ENCODE peak calls at places on chromosomes 12 and 14, in five cellular contexts. S, C, K, A and J are unnamed samples.

GRCh38 chr14:67241416-67242362 is at the start of gene PALS1:
- DNase-seq in S (peak), C (peak), K (peak), A (no peak), J (no peak)

GRCh38 chr12:85835810-85836715 is at the start of gene RASSF9:
- DNase-seq in S (no peak), C (no peak), K (no peak), A (peak), J (no peak)

GRCh38 chr12:9367201-9367600 is 159.0 kb upstream of the PZP start:
- DNase-seq in S (no peak), C (no peak), K (no peak), A (no peak), J (no peak)

GRCh38 chr12:82625523-82625922 is 61.2 kb upstream of the TMTC2 start:
- DNase-seq in S (no peak), C (no peak), K (no peak), A (no peak), J (no peak)

GRCh38 chr12:2624543-2625266 is 170.1 kb upstream of the FKBP4 start:
- DNase-seq in S (no peak), C (peak), K (peak), A (no peak), J (no peak)

GRCh38 chr14:89185919-89186849 is 230.8 kb downstream of the FOXN3 start:
- DNase-seq in S (no peak), C (no peak), K (peak), A (no peak), J (no peak)

GRCh38 chr12:31325877-31326631 is at the start of gene SINHCAF:
- DNase-seq in S (peak), C (peak), K (peak), A (peak), J (peak)

GRCh38 chr14:35362911-35363374 is 41.6 kb downstream of the NFKBIA start:
- DNase-seq in S (no peak), C (no peak), K (no peak), A (no peak), J (no peak)

GRCh38 chr12:42893802-42894201 is 304.3 kb upstream of the PRICKLE1 start:
- DNase-seq in S (no peak), C (no peak), K (no peak), A (no peak), J (no peak)

GRCh38 chr12:124915249-124916236 is 1.1 kb upstream of the UBC start:
- DNase-seq in S (peak), C (no peak), K (no peak), A (peak), J (no peak)

GRCh38 chr12:71426030-71426570 is 13.5 kb upstream of the LGR5 start:
- DNase-seq in S (no peak), C (no peak), K (no peak), A (no peak), J (no peak)

GRCh38 chr12:58588771-58589170 is 331.5 kb downstream of the LRIG3 start:
- DNase-seq in S (no peak), C (no peak), K (no peak), A (no peak), J (no peak)

GRCh38 chr12:62347922-62348650 is 87.9 kb downstream of the USP15 start:
- DNase-seq in S (no peak), C (no peak), K (no peak), A (no peak), J (no peak)

GRCh38 chr14:99259327-99259726 is 12.7 kb downstream of the BCL11B start:
- DNase-seq in S (no peak), C (no peak), K (no peak), A (no peak), J (no peak)

GRCh38 chr14:65134651-65135579 is 32.6 kb upstream of the MAX start:
- DNase-seq in S (no peak), C (no peak), K (no peak), A (no peak), J (no peak)

GRCh38 chr14:105093426-105094192 is 28.4 kb upstream of the GPR132 start:
- DNase-seq in S (peak), C (peak), K (peak), A (no peak), J (peak)

GRCh38 chr14:103155826-103156394 is 32.6 kb downstream of the TNFAIP2 start:
- DNase-seq in S (no peak), C (no peak), K (no peak), A (no peak), J (no peak)

GRCh38 chr14:41604793-41605534 is 1.7 kb upstream of the LRFN5 start:
- DNase-seq in S (no peak), C (peak), K (no peak), A (peak), J (no peak)

GRCh38 chr12:46718495-46718894 is 107.3 kb downstream of the SLC38A4 start:
- DNase-seq in S (no peak), C (no peak), K (no peak), A (no peak), J (no peak)

GRCh38 chr12:75721790-75722189 is 210.4 kb upstream of the KRR1 start:
- DNase-seq in S (no peak), C (no peak), K (no peak), A (no peak), J (no peak)

GRCh38 chr12:12384601-12385321 is 27.9 kb downstream of the BORCS5 start:
- DNase-seq in S (no peak), C (no peak), K (no peak), A (no peak), J (no peak)

GRCh38 chr12:105487961-105488360 is 157.5 kb downstream of the C12orf75 start:
- DNase-seq in S (no peak), C (no peak), K (no peak), A (no peak), J (no peak)

GRCh38 chr12:52720487-52720886 is 17.2 kb upstream of the KRT77 start:
- DNase-seq in S (no peak), C (no peak), K (no peak), A (no peak), J (no peak)

GRCh38 chr14:68926236-68926635 is 52.9 kb downstream of the ACTN1 start:
- DNase-seq in S (no peak), C (no peak), K (no peak), A (no peak), J (no peak)

GRCh38 chr12:99087278-99087677 is 442.2 kb downstream of the APAF1 start:
- DNase-seq in S (no peak), C (no peak), K (no peak), A (no peak), J (no peak)

GRCh38 chr12:7345232-7345631 is 41.4 kb downstream of the ACSM4 start:
- DNase-seq in S (no peak), C (no peak), K (no peak), A (no peak), J (no peak)

GRCh38 chr14:68535404-68536024 is 257.4 kb downstream of the ZFP36L1 start:
- DNase-seq in S (no peak), C (no peak), K (peak), A (no peak), J (no peak)

GRCh38 chr12:97301576-97301975 is 161.0 kb upstream of the RMST start:
- DNase-seq in S (no peak), C (no peak), K (no peak), A (no peak), J (no peak)

GRCh38 chr14:106879241-106879640 is 1352.9 kb downstream of the TMEM121 start:
- DNase-seq in S (peak), C (no peak), K (peak), A (no peak), J (peak)

GRCh38 chr12:81962126-81962856 is 203.1 kb upstream of the PPFIA2 start:
- DNase-seq in S (no peak), C (no peak), K (no peak), A (no peak), J (no peak)

GRCh38 chr12:93979189-93979588 is 169.2 kb upstream of the PLXNC1 start:
- DNase-seq in S (peak), C (peak), K (peak), A (no peak), J (peak)

GRCh38 chr12:481422-481821 is 21.7 kb downstream of the B4GALNT3 start:
- DNase-seq in S (no peak), C (no peak), K (no peak), A (peak), J (no peak)

GRCh38 chr14:69848903-69849391 is 30.3 kb upstream of the SMOC1 start:
- DNase-seq in S (no peak), C (no peak), K (no peak), A (no peak), J (peak)

GRCh38 chr12:115172521-115172920 is 488.5 kb upstream of the TBX3 start:
- DNase-seq in S (no peak), C (no peak), K (no peak), A (no peak), J (no peak)

GRCh38 chr14:66432334-66432733 is 53.8 kb upstream of the CCDC196 start:
- DNase-seq in S (no peak), C (no peak), K (no peak), A (no peak), J (no peak)

GRCh38 chr12:69688496-69689427 is 10.3 kb downstream of the BEST3 start:
- DNase-seq in S (no peak), C (peak), K (peak), A (peak), J (no peak)

GRCh38 chr12:57127101-57127709 is 1.1 kb upstream of the LRP1 start:
- DNase-seq in S (no peak), C (peak), K (peak), A (peak), J (peak)

GRCh38 chr12:13992585-13992984 is 11.2 kb upstream of the GRIN2B start:
- DNase-seq in S (no peak), C (no peak), K (no peak), A (no peak), J (no peak)

GRCh38 chr14:99590746-99591555 is 13.1 kb downstream of the CCDC85C start:
- DNase-seq in S (no peak), C (no peak), K (no peak), A (no peak), J (no peak)

GRCh38 chr12:127162307-127162706 is 1104.7 kb upstream of the TMEM132C start:
- DNase-seq in S (peak), C (no peak), K (peak), A (no peak), J (no peak)

GRCh38 chr14:96038558-96038919 is 623 bp upstream of the C14orf132 start:
- DNase-seq in S (no peak), C (no peak), K (peak), A (no peak), J (no peak)
- TF ChIP-seq CTCF in S (no peak), C (no peak), K (no peak), A (no peak), J (no peak)

GRCh38 chr14:102043251-102044025 is 43.4 kb downstream of the HSP90AA1 start:
- DNase-seq in S (no peak), C (no peak), K (no peak), A (peak), J (no peak)

GRCh38 chr14:102049258-102050025 is 37.4 kb downstream of the HSP90AA1 start:
- DNase-seq in S (no peak), C (no peak), K (no peak), A (no peak), J (no peak)

GRCh38 chr14:102044566-102044965 is 42.3 kb downstream of the HSP90AA1 start:
- DNase-seq in S (no peak), C (no peak), K (no peak), A (no peak), J (no peak)

GRCh38 chr14:102047808-102048540 is 38.9 kb downstream of the HSP90AA1 start:
- DNase-seq in S (no peak), C (no peak), K (no peak), A (no peak), J (no peak)

DNA sequence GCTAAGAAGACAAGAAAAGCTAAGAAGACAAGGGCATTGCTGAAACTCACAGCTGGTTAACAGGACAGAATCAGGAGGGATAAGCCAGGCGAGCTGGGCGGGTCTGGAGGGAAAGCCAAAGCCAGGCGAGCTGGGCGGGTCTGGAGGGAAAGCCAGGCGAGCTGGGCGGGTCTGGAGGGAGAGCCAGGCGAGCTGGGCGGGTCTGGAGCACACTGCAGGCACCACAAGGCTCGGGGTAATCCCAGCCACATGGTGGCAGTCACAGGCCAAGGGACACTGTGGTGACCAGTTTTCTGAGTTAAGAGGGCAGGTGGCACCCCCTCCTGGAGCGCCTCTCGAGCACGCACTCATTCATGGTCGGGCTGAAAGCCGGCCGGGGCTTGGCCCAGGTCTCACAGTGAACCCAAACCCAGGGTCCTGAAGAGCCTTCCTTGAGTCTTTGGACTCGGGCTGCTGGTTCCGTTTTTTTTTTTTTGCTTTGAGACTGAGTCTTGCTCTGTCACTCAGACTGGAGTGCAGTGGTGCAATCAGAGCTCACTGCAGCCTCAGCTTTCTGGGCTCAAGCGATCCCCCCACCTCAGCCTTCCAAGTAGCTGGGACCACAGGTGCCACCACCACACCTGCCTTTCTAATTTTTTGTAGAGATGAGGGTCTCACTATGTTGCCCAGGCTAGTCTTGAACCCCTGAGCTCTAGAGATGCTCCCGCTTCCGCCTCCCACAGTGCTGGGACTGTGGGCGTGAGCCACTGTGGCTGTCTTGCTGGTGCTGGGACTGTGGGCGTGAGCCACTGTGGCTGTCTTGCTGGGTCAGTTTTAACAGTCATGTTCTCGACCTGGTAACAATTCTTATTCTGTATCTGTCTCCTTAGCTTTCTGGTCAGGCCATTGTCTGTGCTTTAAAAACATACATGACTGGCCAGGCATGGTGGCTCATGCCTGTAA is 40.2 kb downstream of the HSP90AA1 start:
- DNase-seq in S (no peak), C (peak), K (peak), A (peak), J (no peak)
- TF ChIP-seq CTCF in S (peak), C (peak), K (peak), A (peak), J (peak)

GRCh38 chr12:109899783-109900751 is at the start of gene TCHP:
- DNase-seq in S (peak), C (peak), K (peak), A (peak), J (peak)
- TF ChIP-seq CTCF in S (peak), C (no peak), K (peak), A (peak), J (peak)

GRCh38 chr12:121628037-121628436 is 1.7 kb downstream of the ORAI1 start:
- DNase-seq in S (no peak), C (no peak), K (no peak), A (no peak), J (peak)

GRCh38 chr12:121626087-121626852 is at the start of gene ORAI1:
- DNase-seq in S (peak), C (peak), K (peak), A (peak), J (peak)

GRCh38 chr12:121630791-121631190 is 4.5 kb downstream of the ORAI1 start:
- DNase-seq in S (no peak), C (no peak), K (no peak), A (no peak), J (no peak)

GRCh38 chr12:121628536-121628935 is 2.2 kb downstream of the ORAI1 start:
- DNase-seq in S (no peak), C (no peak), K (no peak), A (no peak), J (peak)

GRCh38 chr12:121626853-121627623 is 708 bp downstream of the ORAI1 start:
- DNase-seq in S (peak), C (peak), K (no peak), A (peak), J (peak)
- TF ChIP-seq CTCF in S (peak), C (no peak), K (no peak), A (no peak), J (peak)